ENCODE peak calls at places on chromosomes 5 and 9, in six cellular contexts. One of them, this sample, is unnamed.

GRCh38 chr5:116572375-116573278 is 2.0 kb downstream of the SEMA6A start:
- DNase-seq in NCI-H1092: no peak
- DNase-seq in stimulated activated CD4-positive, alpha-beta T cell treated with anti-CD3 and anti-CD28 coated beads, Interleukin-1b, Interleukin-23, amount 100 ng/mL, for 24 hours: no peak
- DNase-seq in GM12865: no peak
- DNase-seq in cardiac muscle cell: peak
- DNase-seq in breast epithelium: peak
- DNase-seq in this sample: no peak

GRCh38 chr5:148820778-148821395 is 5.5 kb upstream of the ADRB2 start:
- DNase-seq in breast epithelium: no peak
- DNase-seq in GM12865: peak
- DNase-seq in cardiac muscle cell: peak
- DNase-seq in stimulated activated CD4-positive, alpha-beta T cell treated with anti-CD3 and anti-CD28 coated beads, Interleukin-1b, Interleukin-23, amount 100 ng/mL, for 24 hours: no peak
- DNase-seq in NCI-H1092: no peak
- DNase-seq in this sample: peak

GRCh38 chr9:21812415-21812814 is 10.0 kb downstream of the MTAP start:
- DNase-seq in cardiac muscle cell: no peak
- DNase-seq in GM12865: no peak
- DNase-seq in breast epithelium: no peak
- DNase-seq in NCI-H1092: no peak
- DNase-seq in stimulated activated CD4-positive, alpha-beta T cell treated with anti-CD3 and anti-CD28 coated beads, Interleukin-1b, Interleukin-23, amount 100 ng/mL, for 24 hours: no peak
- DNase-seq in this sample: peak

GRCh38 chr9:112296929-112297328 is 36.5 kb downstream of the PTBP3 start:
- DNase-seq in stimulated activated CD4-positive, alpha-beta T cell treated with anti-CD3 and anti-CD28 coated beads, Interleukin-1b, Interleukin-23, amount 100 ng/mL, for 24 hours: no peak
- DNase-seq in cardiac muscle cell: no peak
- DNase-seq in breast epithelium: no peak
- DNase-seq in NCI-H1092: no peak
- DNase-seq in GM12865: no peak
- DNase-seq in this sample: no peak

GRCh38 chr9:128823903-128824406 is 5.6 kb downstream of the SPOUT1 start:
- DNase-seq in NCI-H1092: no peak
- DNase-seq in breast epithelium: peak
- DNase-seq in stimulated activated CD4-positive, alpha-beta T cell treated with anti-CD3 and anti-CD28 coated beads, Interleukin-1b, Interleukin-23, amount 100 ng/mL, for 24 hours: no peak
- DNase-seq in GM12865: no peak
- DNase-seq in cardiac muscle cell: no peak
- DNase-seq in this sample: no peak

GRCh38 chr5:143576721-143577484 is 173.4 kb upstream of the NR3C1 start:
- DNase-seq in cardiac muscle cell: no peak
- DNase-seq in breast epithelium: no peak
- DNase-seq in GM12865: no peak
- DNase-seq in stimulated activated CD4-positive, alpha-beta T cell treated with anti-CD3 and anti-CD28 coated beads, Interleukin-1b, Interleukin-23, amount 100 ng/mL, for 24 hours: no peak
- DNase-seq in NCI-H1092: no peak
- DNase-seq in this sample: no peak

GRCh38 chr9:134436926-134437325 is 110.7 kb downstream of the RXRA start:
- DNase-seq in breast epithelium: no peak
- DNase-seq in stimulated activated CD4-positive, alpha-beta T cell treated with anti-CD3 and anti-CD28 coated beads, Interleukin-1b, Interleukin-23, amount 100 ng/mL, for 24 hours: no peak
- DNase-seq in cardiac muscle cell: no peak
- DNase-seq in GM12865: no peak
- DNase-seq in NCI-H1092: no peak
- DNase-seq in this sample: no peak

GRCh38 chr9:123438821-123439220 is 82.8 kb downstream of the CRB2 start:
- DNase-seq in stimulated activated CD4-positive, alpha-beta T cell treated with anti-CD3 and anti-CD28 coated beads, Interleukin-1b, Interleukin-23, amount 100 ng/mL, for 24 hours: no peak
- DNase-seq in cardiac muscle cell: peak
- DNase-seq in NCI-H1092: no peak
- DNase-seq in GM12865: no peak
- DNase-seq in breast epithelium: peak
- DNase-seq in this sample: no peak

GRCh38 chr9:137192859-137193258 is 4.4 kb downstream of the SSNA1 start:
- DNase-seq in GM12865: no peak
- DNase-seq in cardiac muscle cell: no peak
- DNase-seq in stimulated activated CD4-positive, alpha-beta T cell treated with anti-CD3 and anti-CD28 coated beads, Interleukin-1b, Interleukin-23, amount 100 ng/mL, for 24 hours: no peak
- DNase-seq in breast epithelium: no peak
- DNase-seq in NCI-H1092: no peak
- DNase-seq in this sample: no peak

GRCh38 chr5:135238622-135239460 is 160.2 kb downstream of the MACROH2A1 start:
- DNase-seq in GM12865: no peak
- DNase-seq in cardiac muscle cell: no peak
- DNase-seq in breast epithelium: peak
- DNase-seq in stimulated activated CD4-positive, alpha-beta T cell treated with anti-CD3 and anti-CD28 coated beads, Interleukin-1b, Interleukin-23, amount 100 ng/mL, for 24 hours: no peak
- DNase-seq in NCI-H1092: no peak
- DNase-seq in this sample: no peak

GRCh38 chr5:111072949-111073682 is 1.6 kb downstream of the TSLP start:
- DNase-seq in stimulated activated CD4-positive, alpha-beta T cell treated with anti-CD3 and anti-CD28 coated beads, Interleukin-1b, Interleukin-23, amount 100 ng/mL, for 24 hours: peak
- DNase-seq in cardiac muscle cell: peak
- DNase-seq in NCI-H1092: no peak
- DNase-seq in breast epithelium: peak
- DNase-seq in GM12865: peak
- DNase-seq in this sample: peak

GRCh38 chr5:177378884-177379883 is 5.0 kb upstream of the SLC34A1 start:
- DNase-seq in NCI-H1092: no peak
- DNase-seq in GM12865: peak
- DNase-seq in breast epithelium: no peak
- DNase-seq in cardiac muscle cell: no peak
- DNase-seq in stimulated activated CD4-positive, alpha-beta T cell treated with anti-CD3 and anti-CD28 coated beads, Interleukin-1b, Interleukin-23, amount 100 ng/mL, for 24 hours: no peak
- DNase-seq in this sample: peak

GRCh38 chr5:164672931-164673694 is 1167.7 kb downstream of the MAT2B start:
- DNase-seq in GM12865: no peak
- DNase-seq in breast epithelium: no peak
- DNase-seq in cardiac muscle cell: no peak
- DNase-seq in stimulated activated CD4-positive, alpha-beta T cell treated with anti-CD3 and anti-CD28 coated beads, Interleukin-1b, Interleukin-23, amount 100 ng/mL, for 24 hours: no peak
- DNase-seq in NCI-H1092: no peak
- DNase-seq in this sample: no peak

GRCh38 chr5:52520171-52520570 is 267.5 kb upstream of the ITGA1 start:
- DNase-seq in GM12865: no peak
- DNase-seq in breast epithelium: no peak
- DNase-seq in stimulated activated CD4-positive, alpha-beta T cell treated with anti-CD3 and anti-CD28 coated beads, Interleukin-1b, Interleukin-23, amount 100 ng/mL, for 24 hours: no peak
- DNase-seq in NCI-H1092: no peak
- DNase-seq in cardiac muscle cell: no peak
- DNase-seq in this sample: no peak